ENCODE peak calls at places on chromosomes 11 and 22, in nine cellular contexts. H is spleen; O is CD8-positive, alpha-beta T cell; A is GM13976; M is lung; B is transverse colon; P is OCI-LY7; Z is AG10803; L is choroid plexus epithelial cell. U is an unnamed sample.

GRCh38 chr11:61028135-61028729 is 56.8 kb downstream of the CD6 start:
- DNase-seq in A (no peak), P (peak), O (peak), B (peak), H (peak), L (no peak), M (no peak), Z (no peak), U (no peak)

GRCh38 chr22:30948930-30949342 is 19.6 kb downstream of the MORC2 start:
- DNase-seq in A (no peak), B (no peak), O (no peak), H (no peak), M (no peak), L (no peak), Z (peak), P (no peak), U (no peak)

GRCh38 chr11:33618363-33618735 is 82.3 kb downstream of the C11orf91 start:
- DNase-seq in H (no peak), Z (no peak), L (no peak), M (no peak), B (no peak), O (no peak), A (no peak), P (no peak), U (no peak)

GRCh38 chr11:46099973-46100335 is 21.3 kb downstream of the PHF21A start:
- DNase-seq in M (no peak), B (no peak), Z (peak), L (peak), H (no peak), O (no peak), P (no peak), A (no peak), U (no peak)

GRCh38 chr11:30041171-30041570 is 24.3 kb upstream of the KCNA4 start:
- DNase-seq in O (no peak), M (no peak), L (no peak), Z (no peak), A (no peak), P (no peak), H (peak), B (no peak), U (no peak)

GRCh38 chr11:534592-535518 is 521 bp downstream of the HRAS start:
- DNase-seq in H (peak), B (no peak), L (no peak), O (peak), Z (peak), P (peak), M (no peak), A (no peak), U (peak)

GRCh38 chr11:125281831-125282595 is 117.5 kb downstream of the PKNOX2 start:
- DNase-seq in Z (no peak), O (no peak), A (no peak), P (no peak), M (no peak), H (no peak), L (no peak), B (no peak), U (no peak)

GRCh38 chr11:130124096-130124495 is 35.5 kb upstream of the ST14 start:
- DNase-seq in M (peak), O (no peak), A (no peak), L (peak), B (peak), P (no peak), H (peak), Z (peak), U (no peak)

GRCh38 chr11:119480375-119481020 is 57.5 kb upstream of the THY1 start:
- DNase-seq in P (no peak), O (no peak), M (no peak), B (no peak), L (no peak), H (no peak), A (no peak), Z (no peak), U (no peak)

GRCh38 chr11:30789270-30789669 is 203.1 kb upstream of the MPPED2 start:
- DNase-seq in B (no peak), Z (peak), P (no peak), O (no peak), A (no peak), H (no peak), M (no peak), L (peak), U (no peak)

GRCh38 chr22:21683401-21683811 is 17.6 kb downstream of the PPIL2 start:
- DNase-seq in P (no peak), B (no peak), H (no peak), L (no peak), O (no peak), A (no peak), M (no peak), Z (no peak), U (no peak)

GRCh38 chr11:110490886-110491285 is 61.1 kb downstream of the FDX1 start:
- DNase-seq in O (no peak), B (no peak), P (no peak), H (no peak), Z (peak), L (peak), A (no peak), M (no peak), U (no peak)

GRCh38 chr11:70630068-70630467 is 231.7 kb downstream of the CTTN start:
- DNase-seq in P (no peak), H (no peak), L (no peak), A (no peak), B (no peak), O (no peak), Z (no peak), M (no peak), U (no peak)

GRCh38 chr11:63765688-63766241 is 2.8 kb downstream of the ZFTA start:
- DNase-seq in Z (no peak), B (peak), H (no peak), A (no peak), P (no peak), M (no peak), L (no peak), O (no peak), U (peak)

GRCh38 chr11:32080381-32080980 is 10.4 kb upstream of the RCN1 start:
- DNase-seq in B (no peak), L (no peak), P (no peak), Z (peak), O (no peak), H (no peak), A (no peak), M (no peak), U (no peak)

GRCh38 chr11:12636871-12637410 is 37.3 kb upstream of the TEAD1 start:
- DNase-seq in A (no peak), Z (no peak), H (no peak), M (no peak), L (no peak), P (no peak), B (no peak), O (no peak), U (no peak)

GRCh38 chr11:128288368-128288767 is 299.0 kb downstream of the ETS1 start:
- DNase-seq in L (no peak), H (no peak), A (no peak), O (no peak), M (no peak), B (no peak), P (no peak), Z (no peak), U (no peak)

GRCh38 chr11:121446752-121447156 is 5.4 kb upstream of the SORL1 start:
- DNase-seq in B (no peak), P (peak), L (peak), H (no peak), O (no peak), M (no peak), A (no peak), Z (peak), U (no peak)

GRCh38 chr11:79174045-79175008 is 266.5 kb downstream of the TENM4 start:
- DNase-seq in L (peak), B (no peak), Z (peak), H (no peak), A (no peak), O (no peak), M (no peak), P (no peak), U (no peak)

GRCh38 chr11:67272327-67273259 is 6.3 kb downstream of the GRK2 start:
- DNase-seq in A (peak), H (peak), B (peak), Z (no peak), O (peak), M (no peak), P (peak), L (no peak), U (no peak)

GRCh38 chr22:28822930-28823481 is 22.6 kb upstream of the XBP1 start:
- DNase-seq in P (peak), A (no peak), L (no peak), Z (no peak), B (peak), H (no peak), M (no peak), O (peak), U (no peak)

DNA sequence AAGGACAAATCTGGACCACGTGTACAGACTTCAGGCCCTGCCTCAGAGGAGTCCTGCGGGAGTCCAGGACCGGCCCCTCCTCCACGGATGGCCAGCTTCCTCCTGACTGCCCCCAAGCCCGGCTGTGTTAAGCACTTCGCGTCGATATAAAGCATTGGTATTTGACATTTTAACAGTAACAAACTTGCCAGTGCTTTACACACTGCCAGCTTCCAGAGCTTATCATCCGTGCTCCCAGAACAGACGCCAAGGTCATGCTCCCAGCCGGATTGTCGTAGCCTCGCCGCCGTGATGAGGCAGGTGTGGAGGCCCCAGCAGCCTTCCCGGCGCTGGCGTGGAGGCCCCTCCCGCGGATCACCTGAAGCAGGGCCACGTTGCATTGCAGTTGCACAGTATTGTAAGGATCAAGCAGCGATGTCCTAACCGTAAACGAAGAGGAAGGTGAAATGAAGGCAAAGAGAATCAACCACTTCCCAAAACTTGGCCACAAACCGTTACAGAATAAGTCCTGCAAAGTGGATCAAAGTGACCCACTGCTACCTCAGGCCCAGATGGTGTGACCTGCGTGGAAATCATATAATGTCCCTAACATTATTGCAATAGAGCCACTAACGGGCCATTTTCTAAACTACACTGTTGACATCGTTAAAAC is 51.7 kb downstream of the CERK start:
- DNase-seq in H (peak), A (no peak), P (no peak), Z (no peak), L (no peak), M (no peak), O (no peak), B (no peak), U (no peak)
- TF ChIP-seq CTCF in H (no peak), A (no peak), P (no peak), Z (no peak), L (no peak), M (no peak), O (no peak), B (no peak), U (no peak)

DNA sequence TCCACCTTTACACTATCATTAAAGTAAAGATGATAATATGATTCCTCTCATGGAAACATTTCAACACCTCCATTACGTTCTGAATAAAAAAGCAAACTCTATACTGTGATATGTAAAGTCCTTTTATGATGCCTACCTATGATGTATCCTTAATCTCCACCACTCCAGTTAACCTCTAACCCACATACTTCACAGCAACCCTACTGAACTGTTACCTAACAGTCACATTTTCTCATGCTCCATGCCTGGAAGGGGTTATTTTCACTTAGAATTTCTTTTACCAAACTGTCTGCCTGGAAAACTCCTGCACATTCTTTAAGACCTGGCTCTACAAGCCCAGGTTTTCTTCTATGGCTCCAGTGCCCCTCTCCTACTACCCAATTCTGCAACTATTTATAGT is 129.1 kb downstream of the FCHSD2 start:
- DNase-seq in Z (no peak), M (no peak), P (no peak), H (no peak), A (no peak), B (no peak), O (no peak), L (no peak), U (no peak)
- TF ChIP-seq CTCF in Z (no peak), M (no peak), P (no peak), H (no peak), A (no peak), B (no peak), O (no peak), L (no peak), U (no peak)

DNA sequence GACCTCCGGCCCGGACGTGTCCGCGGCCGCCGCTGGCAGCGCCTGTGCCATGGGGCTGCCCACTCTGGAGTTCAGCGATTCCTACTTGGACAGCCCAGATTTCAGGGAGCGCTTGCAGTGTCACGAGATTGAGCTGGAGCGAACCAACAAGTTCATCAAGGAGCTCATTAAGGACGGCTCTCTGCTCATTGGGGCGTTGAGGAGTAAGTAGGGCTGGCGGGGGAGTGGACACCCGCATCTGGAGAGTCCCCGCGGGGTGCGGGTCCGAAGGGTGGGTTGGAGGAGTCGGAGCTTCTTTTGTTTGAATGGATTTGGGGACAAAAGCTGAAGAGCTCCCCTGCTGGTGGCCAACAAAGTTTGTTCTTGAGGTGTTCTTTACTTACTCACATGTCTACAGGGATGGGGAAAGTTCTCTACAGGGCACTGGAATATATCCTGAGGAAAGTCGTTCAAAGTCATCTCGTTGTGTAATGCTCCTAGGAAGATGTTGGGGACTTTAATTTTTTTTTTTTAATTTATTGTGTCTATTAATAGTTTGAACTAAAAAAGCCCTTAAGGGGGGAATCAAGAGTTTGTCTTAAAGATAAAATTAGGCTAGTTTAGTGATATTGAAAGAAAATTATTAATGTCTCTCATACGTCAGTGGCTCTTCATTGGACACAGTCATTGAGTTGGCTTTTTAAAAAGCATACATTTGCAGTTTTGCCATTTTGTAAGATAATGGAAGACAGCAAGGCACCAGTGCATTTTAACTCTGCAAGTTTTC is 725 bp downstream of the ARHGAP42 start:
- DNase-seq in M (peak), H (peak), L (peak), Z (peak), A (peak), P (no peak), O (no peak), B (peak), U (peak)
- TF ChIP-seq CTCF in M (peak), H (peak), L (peak), Z (peak), A (peak), P (no peak), O (no peak), B (peak), U (peak)

GRCh38 chr11:19320764-19321163 is 80.0 kb upstream of the E2F8 start:
- DNase-seq in Z (no peak), B (no peak), H (no peak), M (no peak), L (no peak), O (no peak), A (no peak), P (no peak), U (no peak)

GRCh38 chr11:19321351-19321750 is 80.6 kb upstream of the E2F8 start:
- DNase-seq in H (no peak), A (no peak), Z (no peak), P (no peak), O (no peak), L (no peak), B (no peak), M (no peak), U (no peak)

GRCh38 chr11:19327280-19327679 is 86.5 kb upstream of the E2F8 start:
- DNase-seq in B (no peak), P (no peak), Z (no peak), O (no peak), L (no peak), H (no peak), M (no peak), A (no peak), U (no peak)

GRCh38 chr11:19326499-19326898 is 85.8 kb upstream of the E2F8 start:
- DNase-seq in P (no peak), M (no peak), L (peak), H (no peak), A (no peak), O (no peak), B (no peak), Z (peak), U (no peak)

GRCh38 chr11:19323502-19323901 is 82.8 kb upstream of the E2F8 start:
- DNase-seq in M (no peak), L (peak), A (no peak), B (no peak), O (no peak), Z (no peak), P (peak), H (no peak), U (no peak)
- TF ChIP-seq CTCF in M (no peak), L (peak), A (no peak), B (no peak), O (no peak), Z (no peak), P (peak), H (no peak), U (no peak)

GRCh38 chr22:38727530-38728451 is 22.0 kb downstream of the GTPBP1 start:
- DNase-seq in H (peak), M (no peak), L (no peak), A (no peak), O (no peak), B (no peak), Z (no peak), P (no peak), U (no peak)
- TF ChIP-seq CTCF in H (no peak), M (no peak), L (no peak), A (no peak), O (no peak), B (no peak), Z (no peak), P (no peak), U (no peak)

GRCh38 chr11:75342231-75342918 is 9.1 kb downstream of the ARRB1 start:
- DNase-seq in P (no peak), Z (no peak), A (no peak), B (no peak), M (no peak), O (no peak), L (no peak), H (no peak), U (no peak)
- TF ChIP-seq CTCF in P (no peak), Z (no peak), A (no peak), B (no peak), M (no peak), O (no peak), L (no peak), H (no peak), U (no peak)

GRCh38 chr11:106156290-106156937 is 79.0 kb downstream of the AASDHPPT start:
- DNase-seq in O (no peak), H (no peak), P (peak), A (peak), M (no peak), B (no peak), Z (peak), L (peak), U (peak)

GRCh38 chr11:106152824-106153223 is 75.4 kb downstream of the AASDHPPT start:
- DNase-seq in A (no peak), M (no peak), B (no peak), Z (peak), O (no peak), P (no peak), H (no peak), L (peak), U (no peak)

DNA sequence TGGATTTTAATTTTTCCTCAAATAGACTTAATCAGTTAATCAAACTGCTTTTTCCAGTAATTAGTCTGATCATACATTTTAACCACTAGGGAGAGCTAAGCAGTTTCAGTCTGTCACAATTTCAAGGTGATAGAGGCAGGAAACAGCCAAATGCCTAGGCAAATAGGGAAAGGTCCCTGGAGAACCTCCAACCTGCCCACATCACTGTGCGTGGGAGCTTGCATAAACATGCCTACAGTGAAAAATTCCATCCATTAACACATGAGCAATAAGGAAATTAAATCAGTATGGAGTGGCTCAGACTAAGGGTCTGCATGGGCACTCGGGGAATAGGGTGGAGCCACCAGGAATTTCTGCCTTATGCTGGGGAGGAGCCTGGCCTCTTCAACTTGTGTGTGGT is 74.6 kb downstream of the AASDHPPT start:
- DNase-seq in A (no peak), O (no peak), M (peak), B (no peak), H (no peak), Z (peak), P (no peak), L (peak), U (no peak)
- TF ChIP-seq CTCF in A (no peak), O (no peak), M (no peak), B (no peak), H (no peak), Z (peak), P (peak), L (peak), U (no peak)

GRCh38 chr11:100980156-100980555 is 149.5 kb downstream of the PGR start:
- DNase-seq in L (peak), Z (no peak), H (no peak), A (no peak), P (peak), B (no peak), O (no peak), M (no peak), U (no peak)
- TF ChIP-seq CTCF in L (peak), Z (peak), H (no peak), A (peak), P (peak), B (no peak), O (no peak), M (no peak), U (peak)

U was measured in GM20000.